ENCODE peak calls at places on chromosomes 13 and 19, in seven cellular contexts. O is CD8-positive, alpha-beta memory T cell; M is colonic mucosa; Z is SJSA1; H is psoas muscle; F is MG63; D is left lung. L is an unnamed sample.

GRCh38 chr13:79936368-79937136 is 404.4 kb downstream of the SPRY2 start:
- DNase-seq in O (no peak), M (no peak), Z (peak; percentile 100), H (no peak), F (peak; percentile 84), D (no peak), L (peak; percentile 98)

GRCh38 chr19:18306903-18307681 is 15.8 kb downstream of the LSM4 start:
- DNase-seq in O (no peak), M (no peak), Z (no peak), H (no peak), F (no peak), D (no peak), L (no peak)

GRCh38 chr13:33723365-33723764 is 94.6 kb upstream of the RFC3 start:
- DNase-seq in O (no peak), M (no peak), Z (no peak), H (no peak), F (no peak), D (no peak), L (no peak)

GRCh38 chr19:5447700-5448311 is 7.4 kb upstream of the ZNRF4 start:
- DNase-seq in O (no peak), M (no peak), Z (no peak), H (no peak), F (no peak), D (no peak), L (no peak)

GRCh38 chr19:49415102-49415809 is 8.0 kb downstream of the PTH2 start:
- DNase-seq in O (no peak), M (no peak), Z (no peak), H (no peak), F (no peak), D (no peak), L (no peak)

GRCh38 chr13:80297503-80297902 is 43.4 kb downstream of the SPRY2 start:
- DNase-seq in O (no peak), M (no peak), Z (no peak), H (no peak), F (no peak), D (no peak), L (no peak)

GRCh38 chr13:114062754-114063153 is 69.7 kb downstream of the RASA3 start:
- DNase-seq in O (no peak), M (no peak), Z (no peak), H (no peak), F (no peak), D (no peak), L (no peak)

GRCh38 chr19:7916137-7916907 is 1.7 kb downstream of the TGFBR3L start:
- DNase-seq in O (peak; percentile 73), M (no peak), Z (no peak), H (no peak), F (peak; percentile 47), D (no peak), L (no peak)

GRCh38 chr19:17806945-17807344 is 12.0 kb downstream of the B3GNT3 start:
- DNase-seq in O (no peak), M (no peak), Z (no peak), H (no peak), F (no peak), D (no peak), L (no peak)

GRCh38 chr13:78679329-78679728 is 20.4 kb upstream of the OBI1 start:
- DNase-seq in O (no peak), M (no peak), Z (no peak), H (no peak), F (no peak), D (no peak), L (no peak)

GRCh38 chr19:40805258-40805868 is 6.4 kb downstream of the EGLN2 start:
- DNase-seq in O (peak; percentile 65), M (peak; percentile 62), Z (no peak), H (no peak), F (no peak), D (no peak), L (no peak)

GRCh38 chr13:34174671-34175145 is 356.8 kb downstream of the RFC3 start:
- DNase-seq in O (no peak), M (no peak), Z (no peak), H (no peak), F (no peak), D (no peak), L (no peak)

DNA sequence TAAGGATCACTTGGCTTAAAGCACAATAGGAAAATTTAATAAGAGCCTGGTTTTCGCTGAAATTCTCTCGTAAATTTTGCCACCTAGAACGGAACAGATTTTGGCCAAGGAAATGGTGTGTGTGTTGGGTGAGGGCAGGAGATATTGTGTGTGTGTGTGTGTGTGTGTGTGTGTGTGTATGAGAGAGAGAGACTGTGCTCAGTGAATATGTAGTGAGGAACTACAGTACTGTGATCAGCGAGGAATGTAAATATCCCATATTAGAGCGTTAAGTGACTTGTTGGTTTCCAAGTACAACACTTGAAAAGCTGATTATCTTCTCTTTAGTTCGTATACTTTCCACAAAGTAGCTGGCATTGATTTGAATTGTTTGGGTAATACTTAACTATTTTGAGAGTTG is 738.9 kb downstream of the PCDH9 start:
- DNase-seq in O (no peak), M (no peak), Z (no peak), H (no peak), F (no peak), D (no peak), L (no peak)
- H3K27me3 ChIP-seq in O (no peaks in the 10 kb centered on the region), M (no peaks in the 10 kb centered on the region), Z (no peaks in the 10 kb centered on the region), H (no peaks in the 10 kb centered on the region), F (no peaks in the 10 kb centered on the region), D (no peaks in the 10 kb centered on the region), L (no peaks in the 10 kb centered on the region)

DNA sequence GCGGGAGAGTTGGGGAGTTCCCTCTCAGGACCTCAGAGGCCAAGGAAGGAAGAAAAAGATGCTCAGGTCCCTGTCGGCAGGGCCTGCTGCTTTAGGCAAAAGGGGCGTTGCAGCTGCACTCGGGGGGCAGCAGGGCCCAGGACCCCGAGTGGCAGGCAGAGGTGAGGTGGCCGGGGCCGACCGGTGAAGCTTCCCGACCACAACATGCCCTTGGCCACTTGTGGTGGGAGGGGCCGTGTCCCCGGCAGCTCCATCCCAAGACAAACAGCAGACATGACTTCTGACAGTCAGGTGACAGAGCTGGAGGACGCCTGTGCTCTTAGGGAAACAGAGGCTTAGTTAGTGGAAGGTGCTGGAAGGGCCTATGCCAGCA is 24.5 kb downstream of the BTBD2 start:
- DNase-seq in O (no peak), M (no peak), Z (no peak), H (no peak), F (no peak), D (no peak), L (no peak)
- H3K36me3 ChIP-seq in O (peaks cover 14% of the 10 kb centered on the region), M (peaks cover 17% of the 10 kb centered on the region), Z (peaks cover 58% of the 10 kb centered on the region), H (peaks cover 88% of the 10 kb centered on the region), F (peaks cover 5% of the 10 kb centered on the region), D (no peaks in the 10 kb centered on the region), L (peaks cover 11% of the 10 kb centered on the region)

GRCh38 chr13:69124996-69125395 is 982.6 kb upstream of the ATXN8OS start:
- DNase-seq in O (no peak), M (no peak), Z (no peak), H (no peak), F (no peak), D (no peak), L (no peak)
- H3K27me3 ChIP-seq in O (no peaks in the 10 kb centered on the region), M (no peaks in the 10 kb centered on the region), Z (no peaks in the 10 kb centered on the region), H (no peaks in the 10 kb centered on the region), F (no peaks in the 10 kb centered on the region), D (no peaks in the 10 kb centered on the region), L (no peaks in the 10 kb centered on the region)

GRCh38 chr19:32437096-32437495 is 31.5 kb downstream of the DPY19L3 start:
- DNase-seq in O (no peak), M (no peak), Z (no peak), H (no peak), F (no peak), D (no peak), L (no peak)
- H3K36me3 ChIP-seq in O (no peaks in the 10 kb centered on the region), M (no peaks in the 10 kb centered on the region), Z (peaks cover 39% of the 10 kb centered on the region), H (peaks cover 35% of the 10 kb centered on the region), F (peaks cover 32% of the 10 kb centered on the region), D (no peaks in the 10 kb centered on the region), L (peaks cover 3% of the 10 kb centered on the region)